ENCODE peak calls at places on chromosomes 3 and 15, in nine cellular contexts. O, R, B, C, A, V, K, D and L are unnamed samples.

GRCh38 chr3:48273594-48274211 is 32.8 kb downstream of the ZNF589 start:
- DNase-seq in O (peak), K (peak), V (peak), R (peak), D (peak), A (peak), C (peak), B (peak), L (no peak)

GRCh38 chr15:29770796-29771195 is 51.5 kb downstream of the TJP1 start:
- DNase-seq in B (no peak), A (no peak), D (no peak), C (no peak), V (no peak), O (no peak), R (no peak), K (no peak), L (no peak)

GRCh38 chr3:196275126-196275525 is 12.4 kb downstream of the PCYT1A start:
- DNase-seq in A (no peak), B (no peak), C (no peak), O (no peak), D (no peak), R (no peak), V (no peak), K (no peak), L (no peak)

GRCh38 chr15:72585659-72586058 is 68.8 kb upstream of the GOLGA6B start:
- DNase-seq in V (no peak), R (peak), C (peak), B (no peak), K (no peak), A (no peak), D (no peak), O (no peak), L (no peak)

GRCh38 chr3:50503504-50503903 is at the start of gene CACNA2D2:
- DNase-seq in K (no peak), C (no peak), O (peak), B (peak), R (no peak), D (peak), V (peak), A (peak), L (no peak)

GRCh38 chr3:188335656-188336055 is 181.7 kb downstream of the LPP start:
- DNase-seq in A (no peak), B (no peak), C (no peak), K (no peak), O (no peak), R (no peak), D (no peak), V (no peak), L (no peak)

GRCh38 chr3:63441262-63441661 is 163.2 kb downstream of the SYNPR start:
- DNase-seq in B (no peak), A (no peak), V (no peak), C (no peak), K (no peak), O (no peak), D (no peak), R (no peak), L (no peak)

GRCh38 chr15:77035999-77036471 is 34.9 kb downstream of the TSPAN3 start:
- DNase-seq in C (no peak), D (no peak), A (no peak), O (peak), K (no peak), B (no peak), R (no peak), V (no peak), L (peak)

GRCh38 chr15:38440353-38441129 is 13.4 kb upstream of the FAM98B start:
- DNase-seq in R (peak), K (peak), D (peak), V (peak), B (peak), A (peak), O (peak), C (peak), L (peak)

GRCh38 chr3:102225407-102226132 is 209.2 kb upstream of the ZPLD1 start:
- DNase-seq in K (peak), O (peak), R (peak), C (peak), B (no peak), D (no peak), A (no peak), V (no peak), L (no peak)

GRCh38 chr3:107791450-107791849 is 268.7 kb downstream of the BBX start:
- DNase-seq in R (no peak), K (no peak), B (no peak), A (no peak), C (no peak), V (no peak), D (no peak), O (no peak), L (no peak)

GRCh38 chr3:129304553-129305222 is 26.0 kb downstream of the HMCES start:
- DNase-seq in K (no peak), V (no peak), R (no peak), O (no peak), D (no peak), A (no peak), C (no peak), B (no peak), L (peak)

GRCh38 chr3:18085429-18085828 is 339.7 kb downstream of the SATB1 start:
- DNase-seq in K (no peak), D (no peak), V (no peak), R (no peak), O (no peak), C (no peak), B (no peak), A (no peak), L (no peak)

GRCh38 chr15:77030042-77030927 is 35.4 kb downstream of the PSTPIP1 start:
- DNase-seq in A (no peak), K (peak), R (no peak), B (peak), D (no peak), O (peak), V (peak), C (no peak), L (peak)

GRCh38 chr3:427128-427527 is 230.6 kb downstream of the CHL1 start:
- DNase-seq in O (no peak), R (no peak), V (no peak), C (no peak), K (no peak), D (no peak), A (no peak), B (no peak), L (no peak)

GRCh38 chr3:79521221-79521848 is 246.5 kb downstream of the ROBO1 start:
- DNase-seq in A (no peak), O (no peak), C (peak), B (peak), R (peak), D (peak), V (peak), K (peak), L (no peak)

GRCh38 chr3:42752961-42753360 is 20.1 kb downstream of the CCDC13 start:
- DNase-seq in V (no peak), B (no peak), C (no peak), K (no peak), R (no peak), D (no peak), A (no peak), O (no peak), L (no peak)

GRCh38 chr3:149010504-149010951 is 19.2 kb downstream of the GYG1 start:
- DNase-seq in R (no peak), B (no peak), C (no peak), K (no peak), D (no peak), O (no peak), A (no peak), V (no peak), L (no peak)

GRCh38 chr3:60114191-60114590 is 1064.4 kb upstream of the CFAP20DC start:
- DNase-seq in B (no peak), V (no peak), A (no peak), K (no peak), O (no peak), R (no peak), C (no peak), D (no peak), L (no peak)

GRCh38 chr15:78382114-78382886 is 42.1 kb downstream of the CRABP1 start:
- DNase-seq in O (no peak), C (no peak), K (no peak), A (no peak), D (no peak), R (no peak), V (no peak), B (no peak), L (no peak)

GRCh38 chr3:89679686-89680085 is 572.3 kb downstream of the EPHA3 start:
- DNase-seq in V (no peak), K (no peak), C (no peak), B (no peak), D (no peak), O (no peak), A (no peak), R (no peak), L (no peak)

GRCh38 chr15:51658664-51659063 is 22.6 kb upstream of the SCG3 start:
- DNase-seq in R (no peak), C (no peak), A (no peak), V (no peak), D (peak), K (no peak), O (no peak), B (no peak), L (no peak)

GRCh38 chr3:181210275-181210674 is 220.7 kb upstream of the DNAJC19 start:
- DNase-seq in K (no peak), A (no peak), V (no peak), O (no peak), C (peak), B (no peak), D (no peak), R (peak), L (no peak)

GRCh38 chr15:82532991-82533481 is 7.2 kb downstream of the RPS17 start:
- DNase-seq in K (no peak), O (peak), R (no peak), B (no peak), C (no peak), A (no peak), V (no peak), D (no peak), L (no peak)

GRCh38 chr15:80242132-80242769 is 9.8 kb downstream of the CTXND1 start:
- DNase-seq in A (no peak), O (no peak), D (peak), K (peak), R (no peak), C (no peak), V (peak), B (peak), L (no peak)

GRCh38 chr3:64267774-64268604 is 42.7 kb upstream of the PRICKLE2 start:
- DNase-seq in V (peak), R (peak), O (no peak), B (peak), K (peak), D (no peak), C (peak), A (peak), L (peak)

GRCh38 chr15:100464895-100465294 is 63.9 kb downstream of the CERS3 start:
- DNase-seq in V (no peak), K (no peak), A (no peak), O (no peak), B (no peak), R (no peak), C (no peak), D (no peak), L (no peak)

GRCh38 chr3:23372296-23372695 is 169.2 kb downstream of the UBE2E2 start:
- DNase-seq in K (no peak), A (no peak), R (peak), B (no peak), O (no peak), C (peak), D (no peak), V (no peak), L (no peak)

GRCh38 chr15:66883322-66883911 is 181.4 kb downstream of the SMAD6 start:
- DNase-seq in K (peak), V (no peak), O (peak), R (peak), D (no peak), B (peak), A (peak), C (peak), L (peak)

GRCh38 chr15:90126457-90127435 is 24.5 kb upstream of the IDH2 start:
- DNase-seq in K (no peak), R (no peak), C (no peak), D (no peak), O (peak), V (peak), A (no peak), B (peak), L (no peak)

GRCh38 chr3:105458518-105459215 is 92.0 kb downstream of the ALCAM start:
- DNase-seq in O (no peak), V (no peak), B (no peak), D (no peak), A (no peak), C (no peak), R (no peak), K (no peak), L (no peak)

GRCh38 chr3:195154793-195155535 is 116.0 kb downstream of the XXYLT1 start:
- DNase-seq in V (peak), O (peak), B (no peak), K (peak), D (peak), C (peak), A (peak), R (peak), L (no peak)

GRCh38 chr15:71044006-71044405 is 71.3 kb upstream of the THSD4 start:
- DNase-seq in O (no peak), C (no peak), V (no peak), R (no peak), D (no peak), K (no peak), A (no peak), B (no peak), L (no peak)

GRCh38 chr15:50333229-50333628 is 21.8 kb downstream of the GABPB1 start:
- DNase-seq in A (no peak), C (no peak), K (no peak), B (no peak), D (no peak), O (no peak), R (no peak), V (no peak), L (no peak)